ENCODE peak calls at places on chromosomes 1 and 21, in four cellular contexts. K, Q, X and A are unnamed samples.

GRCh38 chr1:203695116-203695515 is 68.5 kb downstream of the ATP2B4 start:
- DNase-seq in X (no peak), Q (no peak), K (no peak), A (no peak)

GRCh38 chr1:22105611-22106207 is 37.2 kb downstream of the WNT4 start:
- DNase-seq in K (no peak), Q (no peak), X (peak), A (no peak)

GRCh38 chr1:20790785-20791184 is 3.7 kb upstream of the HP1BP3 start:
- DNase-seq in Q (no peak), K (no peak), X (no peak), A (no peak)

GRCh38 chr1:189657131-189657530 is 820.5 kb downstream of the BRINP3 start:
- DNase-seq in K (no peak), Q (no peak), X (no peak), A (no peak)

GRCh38 chr21:27715131-27715530 is 748.2 kb upstream of the ADAMTS5 start:
- DNase-seq in X (no peak), Q (no peak), K (no peak), A (no peak)

GRCh38 chr1:94579876-94580294 is 38.3 kb upstream of the F3 start:
- DNase-seq in Q (no peak), K (no peak), X (no peak), A (no peak)

GRCh38 chr1:205811660-205812059 is 1.3 kb downstream of the SLC41A1 start:
- DNase-seq in K (peak), X (no peak), Q (peak), A (no peak)

GRCh38 chr21:19899645-19900044 is 1098.6 kb upstream of the NCAM2 start:
- DNase-seq in Q (no peak), K (no peak), X (no peak), A (no peak)

GRCh38 chr1:63621698-63622097 is 28.5 kb downstream of the PGM1 start:
- DNase-seq in X (no peak), K (peak), Q (no peak), A (no peak)

GRCh38 chr1:235253219-235253640 is 74.7 kb downstream of the ARID4B start:
- DNase-seq in Q (peak), X (peak), K (peak), A (peak)

GRCh38 chr21:34528131-34528561 is 16.1 kb upstream of the KCNE1 start:
- DNase-seq in X (no peak), Q (no peak), K (no peak), A (no peak)

GRCh38 chr1:63914706-63915105 is 140.9 kb downstream of the ROR1 start:
- DNase-seq in Q (no peak), K (no peak), X (no peak), A (no peak)

GRCh38 chr1:118204648-118205047 is 19.6 kb upstream of the SPAG17 start:
- DNase-seq in X (no peak), Q (no peak), K (no peak), A (no peak)

GRCh38 chr1:50422946-50423669 is at the start of gene DMRTA2:
- DNase-seq in Q (no peak), X (peak), K (no peak), A (peak)

GRCh38 chr1:59506952-59507351 is 210.1 kb downstream of the FGGY start:
- DNase-seq in Q (no peak), K (no peak), X (no peak), A (no peak)

GRCh38 chr1:22428672-22429071 is 23.0 kb upstream of the ZBTB40 start:
- DNase-seq in K (no peak), Q (no peak), X (no peak), A (no peak)

GRCh38 chr1:93016171-93016570 is 54.9 kb upstream of the DIPK1A start:
- DNase-seq in Q (no peak), X (no peak), K (no peak), A (no peak)

GRCh38 chr1:230167419-230167852 is 100.4 kb downstream of the GALNT2 start:
- DNase-seq in X (peak), Q (no peak), K (no peak), A (no peak)

GRCh38 chr1:221837886-221838285 is 96.0 kb upstream of the DUSP10 start:
- DNase-seq in Q (no peak), K (no peak), X (no peak), A (no peak)

GRCh38 chr21:45857761-45858160 is 123.8 kb upstream of the COL6A1 start:
- DNase-seq in K (no peak), Q (peak), X (no peak), A (no peak)

GRCh38 chr1:21012937-21013336 is 163.8 kb downstream of the EIF4G3 start:
- DNase-seq in K (no peak), Q (no peak), X (no peak), A (no peak)

GRCh38 chr1:154186177-154186576 is 5.7 kb downstream of the TPM3 start:
- DNase-seq in K (no peak), X (peak), Q (peak), A (peak)

GRCh38 chr1:151166506-151166956 is 587 bp downstream of the SCNM1 start:
- DNase-seq in X (peak), Q (no peak), K (no peak), A (no peak)

GRCh38 chr1:44808938-44809917 is 905 bp downstream of the BTBD19 start:
- DNase-seq in X (no peak), Q (peak), K (peak), A (no peak)

GRCh38 chr1:171910786-171911185 is 69.5 kb downstream of the DNM3 start:
- DNase-seq in K (no peak), Q (no peak), X (no peak), A (no peak)

GRCh38 chr1:44672254-44672955 is 1.9 kb downstream of the TMEM53 start:
- DNase-seq in K (peak), Q (no peak), X (peak), A (no peak)

GRCh38 chr1:237562247-237562823 is 328.4 kb downstream of the ZP4 start:
- DNase-seq in Q (no peak), X (no peak), K (no peak), A (no peak)

GRCh38 chr1:79638382-79638781 is 631.9 kb upstream of the ADGRL4 start:
- DNase-seq in X (no peak), K (no peak), Q (no peak), A (no peak)

GRCh38 chr1:186605762-186606350 is 74.4 kb downstream of the PTGS2 start:
- DNase-seq in X (peak), Q (no peak), K (no peak), A (no peak)

GRCh38 chr1:168637350-168637991 is 61.1 kb downstream of the XCL1 start:
- DNase-seq in Q (no peak), K (no peak), X (peak), A (no peak)
- TF ChIP-seq CTCF in Q (no peak), K (peak), X (peak), A (peak)

DNA sequence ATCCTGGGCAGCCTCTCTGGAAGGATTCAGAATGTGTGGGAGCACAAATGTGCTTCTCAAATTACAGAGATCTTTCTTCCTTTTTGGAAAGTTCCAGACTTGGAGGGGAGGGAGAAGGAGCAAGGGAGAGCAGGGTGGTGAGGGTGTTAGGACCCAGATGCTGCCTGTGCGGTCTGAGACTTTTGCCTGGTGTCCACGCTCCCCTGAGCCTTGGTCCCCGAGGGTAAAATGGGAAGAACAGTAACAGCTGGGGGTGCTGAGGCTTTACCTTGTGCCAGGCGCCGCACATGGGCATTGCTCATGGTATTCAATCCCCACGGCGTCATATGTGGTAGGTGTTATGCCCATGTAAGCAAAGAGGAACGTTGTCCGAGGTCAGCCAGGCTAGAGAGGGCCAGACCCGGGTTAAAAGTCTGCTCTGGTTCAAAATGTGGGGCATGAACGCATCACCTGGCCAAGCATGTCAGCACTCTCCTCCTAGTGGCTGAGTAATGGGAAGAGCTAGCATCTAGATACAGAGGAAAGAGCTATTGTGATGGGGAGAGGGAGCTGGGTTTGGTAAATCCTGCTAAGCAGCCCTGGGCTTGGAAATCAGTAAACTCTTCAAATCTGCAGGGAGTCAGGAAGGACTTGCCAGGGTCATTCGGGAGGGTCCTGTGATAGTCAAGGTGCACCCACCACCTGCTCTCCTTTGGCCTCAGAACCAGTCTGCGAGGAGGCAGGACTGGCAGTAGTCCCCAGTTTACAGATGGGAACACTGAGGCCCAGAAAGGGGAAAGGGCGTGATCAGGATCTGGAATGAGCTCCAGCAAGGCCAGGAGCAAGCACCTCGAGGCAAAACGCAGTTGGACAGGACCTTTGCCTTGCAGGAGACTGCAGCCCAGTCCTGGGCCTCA is 4.5 kb upstream of the RUNX3 start:
- DNase-seq in X (no peak), Q (no peak), K (no peak), A (no peak)
- TF ChIP-seq CTCF in X (no peak), Q (no peak), K (no peak), A (no peak)

DNA sequence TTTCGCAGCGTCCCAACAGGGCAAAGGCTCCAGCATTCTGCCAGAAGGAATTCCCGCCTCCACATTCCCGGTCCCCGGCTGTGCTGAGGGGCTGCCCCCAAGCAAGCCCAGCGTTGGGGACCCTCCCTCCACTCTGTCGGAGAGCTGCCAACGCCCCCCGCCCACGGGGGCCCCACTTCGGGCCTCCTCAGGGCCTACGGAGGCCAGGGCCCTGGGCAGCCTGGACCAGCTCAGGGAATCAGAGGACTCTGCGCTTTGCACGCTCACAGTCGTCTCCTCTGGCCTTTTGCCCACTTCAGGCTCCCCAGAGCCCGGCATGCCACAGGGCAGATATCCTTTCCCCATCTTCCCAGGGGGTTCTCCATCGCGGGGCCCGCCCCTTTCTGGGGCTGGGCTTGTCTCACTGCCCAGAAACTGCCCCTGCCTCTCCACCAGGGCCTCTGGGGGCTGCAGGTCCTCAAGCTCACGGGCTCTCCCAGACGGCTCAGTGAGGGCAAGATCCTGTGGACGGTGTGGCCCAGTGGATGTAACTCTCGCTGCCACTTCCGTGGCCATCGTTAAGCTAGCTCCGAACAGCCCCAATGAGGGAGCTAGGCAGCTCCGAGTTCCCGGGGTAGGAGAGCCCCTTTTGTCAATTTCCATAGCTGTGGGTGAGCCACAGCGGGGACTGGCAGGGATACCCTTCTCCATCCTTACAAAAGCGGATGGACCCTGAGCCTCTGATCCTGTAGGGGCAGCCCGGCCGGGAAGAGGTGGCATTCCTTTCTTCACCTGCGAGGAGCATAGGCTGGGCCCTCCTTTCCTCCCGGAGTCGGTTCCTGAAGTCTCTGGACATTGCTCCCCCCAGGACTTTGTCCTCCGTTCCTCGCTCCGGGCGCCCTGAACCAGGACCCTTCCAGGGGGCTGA is 2.8 kb downstream of the ITPKB start:
- DNase-seq in Q (no peak), K (peak), X (no peak), A (no peak)
- TF ChIP-seq CTCF in Q (no peak), K (no peak), X (no peak), A (no peak)

GRCh38 chr1:114337417-114337816 is 173.6 kb downstream of the TRIM33 start:
- DNase-seq in Q (no peak), X (no peak), K (no peak), A (no peak)
- TF ChIP-seq CTCF in Q (no peak), X (no peak), K (no peak), A (no peak)

DNA sequence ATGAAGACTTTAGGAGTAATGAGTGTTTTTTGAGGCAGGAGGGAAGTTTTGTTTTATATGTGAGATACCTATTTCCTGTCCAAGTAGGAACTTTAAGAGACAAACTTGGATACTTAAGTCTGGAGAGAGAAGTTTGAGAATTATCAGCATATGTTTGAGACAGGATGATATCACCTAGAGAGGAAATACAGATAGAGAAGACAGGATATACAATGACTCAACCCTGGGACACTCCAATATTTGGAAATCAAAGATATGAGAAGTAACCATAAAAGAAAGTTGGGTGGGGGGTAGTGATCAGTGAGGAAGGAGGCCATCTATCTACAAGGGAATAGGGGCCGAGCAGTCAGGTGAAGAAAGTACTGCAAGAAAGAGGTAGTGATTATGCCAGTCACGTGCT is 6.5 kb downstream of the LCE7A start:
- DNase-seq in X (no peak), K (no peak), Q (no peak), A (no peak)
- TF ChIP-seq CTCF in X (no peak), K (no peak), Q (no peak), A (no peak)

DNA sequence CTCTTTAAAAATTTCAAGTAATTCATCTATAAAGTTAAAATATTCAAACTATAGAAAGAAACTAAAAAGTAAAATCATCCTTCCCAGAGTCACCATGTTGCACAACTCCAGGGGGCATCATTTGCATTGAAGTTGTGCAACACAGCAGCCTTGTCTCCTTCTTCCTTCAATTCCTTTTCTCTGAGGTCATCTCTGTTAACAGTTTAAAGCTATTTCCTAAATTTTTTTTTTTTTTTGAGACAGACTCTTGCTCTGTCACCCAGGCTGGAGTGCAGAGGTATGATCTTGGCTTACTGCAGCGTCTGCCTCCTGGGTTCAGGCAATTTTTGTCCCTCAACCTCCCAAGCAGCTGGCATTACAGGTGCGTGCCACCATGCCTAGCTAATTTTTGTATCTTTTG is 7.1 kb downstream of the RHBG start:
- DNase-seq in K (no peak), X (no peak), Q (no peak), A (no peak)
- TF ChIP-seq CTCF in K (no peak), X (no peak), Q (no peak), A (no peak)